ENCODE peak calls at places on chromosomes 2 and 18, in nine cellular contexts. H is smooth muscle cell of the brain vasculature; I is naive B cell; D is NCI-H1092 treated with DMSO at 0.1 percent for 48 hours; T is spleen; X is NCI-H146; N is fibroblast of the conjunctiva; F is stimulated activated CD4-positive, alpha-beta T cell treated with anti-CD3 and anti-CD28 coated beads, Interleukin-1b, Interleukin-23, amount 100 ng/mL, for 24 hours; L is GM04504. G is an unnamed sample.

GRCh38 chr18:35276276-35276675 is 13.8 kb downstream of the ZSCAN30 start:
- DNase-seq in H (no peak), X (no peak), N (no peak), T (no peak), D (no peak), L (no peak), F (no peak), I (no peak), G (no peak)

GRCh38 chr2:10432315-10433181 is 15.6 kb downstream of the ODC1 start:
- DNase-seq in X (no peak), F (no peak), T (peak; percentile 85), I (no peak), L (no peak), N (no peak), D (no peak), H (no peak), G (no peak)

GRCh38 chr18:9849407-9849961 is 36.3 kb upstream of the TXNDC2 start:
- DNase-seq in H (no peak), N (no peak), F (no peak), T (peak; percentile 86), I (no peak), X (no peak), D (no peak), L (no peak), G (no peak)

GRCh38 chr2:100416939-100417744 is at the start of gene CHST10:
- DNase-seq in H (no peak), F (peak; percentile 47), T (peak; percentile 89), I (peak; percentile 63), N (no peak), X (peak; percentile 82), L (no peak), D (peak; percentile 49), G (peak; percentile 72)

GRCh38 chr2:240429341-240429871 is 6.1 kb upstream of the GPC1 start:
- DNase-seq in L (no peak), T (no peak), N (no peak), I (no peak), F (no peak), H (no peak), D (no peak), X (no peak), G (no peak)

GRCh38 chr2:158045362-158045761 is 56.3 kb upstream of the UPP2 start:
- DNase-seq in T (no peak), F (no peak), H (no peak), N (no peak), L (no peak), X (no peak), I (no peak), D (no peak), G (peak; percentile 4)

GRCh38 chr2:74778381-74779371 is 55.3 kb upstream of the HK2 start:
- DNase-seq in H (no peak), I (no peak), F (no peak), D (peak; percentile 51), X (peak; percentile 89), N (peak; percentile 10), T (no peak), L (no peak), G (no peak)

GRCh38 chr18:37684590-37684989 is 119.0 kb upstream of the CELF4 start:
- DNase-seq in X (peak; percentile 9), L (no peak), D (no peak), F (no peak), T (no peak), H (no peak), N (no peak), I (no peak), G (no peak)

GRCh38 chr2:137888845-137889244 is 75.4 kb upstream of the HNMT start:
- DNase-seq in T (no peak), L (no peak), H (no peak), I (no peak), F (no peak), N (no peak), X (peak; percentile 89), D (peak; percentile 48), G (peak; percentile 4)

GRCh38 chr2:85245891-85246290 is 81.9 kb downstream of the TGOLN2 start:
- DNase-seq in X (no peak), T (no peak), N (no peak), I (no peak), H (no peak), D (no peak), F (no peak), L (no peak), G (no peak)

GRCh38 chr2:237144516-237144915 is 58.8 kb downstream of the COPS8 start:
- DNase-seq in D (no peak), H (no peak), I (no peak), X (no peak), L (no peak), N (no peak), F (no peak), T (no peak), G (no peak)

GRCh38 chr2:79723830-79724229 is 211.0 kb downstream of the CTNNA2 start:
- DNase-seq in N (peak; percentile 59), H (peak; percentile 17), T (no peak), I (no peak), F (no peak), L (peak; percentile 62), X (no peak), D (no peak), G (no peak)

GRCh38 chr2:36526216-36526615 is 71.8 kb downstream of the FEZ2 start:
- DNase-seq in L (no peak), X (no peak), T (no peak), F (no peak), H (no peak), I (no peak), N (no peak), D (no peak), G (no peak)

GRCh38 chr2:105454801-105455485 is 56.1 kb upstream of the FHL2 start:
- DNase-seq in D (no peak), H (peak; percentile 67), N (peak; percentile 94), T (no peak), F (no peak), X (no peak), L (peak; percentile 41), I (peak; percentile 2), G (peak; percentile 51)

GRCh38 chr2:75844651-75845050 is 133.9 kb upstream of the GCFC2 start:
- DNase-seq in L (no peak), H (no peak), I (no peak), F (no peak), T (no peak), D (no peak), N (no peak), X (no peak), G (no peak)

GRCh38 chr2:15504882-15505663 is 56.1 kb downstream of the NBAS start:
- DNase-seq in N (no peak), I (no peak), X (no peak), H (no peak), T (no peak), L (no peak), D (no peak), F (no peak), G (no peak)

GRCh38 chr2:72012886-72013574 is 134.6 kb downstream of the CYP26B1 start:
- DNase-seq in H (no peak), D (no peak), T (no peak), N (no peak), X (no peak), L (no peak), I (no peak), F (no peak), G (no peak)

G was measured in NAMALWA.